ENCODE peak calls at places on chromosomes 1 and 21, in five cellular contexts. T is fibroblast of lung, J is kidney, A is neuronal stem cell, P is HCT116. W is an unnamed sample.

GRCh38 chr1:168362991-168363390 is 82.3 kb downstream of the TBX19 start:
- DNase-seq in T (no peak), J (no peak), A (no peak), P (no peak), W (peak)

GRCh38 chr1:175911138-175911537 is 167.7 kb upstream of the TNR start:
- DNase-seq in T (no peak), J (no peak), A (no peak), P (no peak), W (no peak)

GRCh38 chr1:245205864-245206263 is 51.1 kb downstream of the KIF26B start:
- DNase-seq in T (no peak), J (no peak), A (no peak), P (no peak), W (no peak)

GRCh38 chr1:67573481-67573880 is 111.5 kb upstream of the GADD45A start:
- DNase-seq in T (no peak), J (no peak), A (no peak), P (no peak), W (no peak)

GRCh38 chr1:232437510-232437909 is 192.4 kb downstream of the SIPA1L2 start:
- DNase-seq in T (no peak), J (no peak), A (no peak), P (no peak), W (no peak)

GRCh38 chr1:199862047-199862446 is 165.5 kb upstream of the NR5A2 start:
- DNase-seq in T (no peak), J (no peak), A (no peak), P (no peak), W (no peak)

GRCh38 chr1:235913311-235913710 is 46.6 kb upstream of the LYST start:
- DNase-seq in T (no peak), J (no peak), A (no peak), P (no peak), W (no peak)

GRCh38 chr1:104780470-104781078 is 1030.9 kb downstream of the AMY1C start:
- DNase-seq in T (no peak), J (no peak), A (peak), P (no peak), W (peak)

GRCh38 chr1:152026895-152027294 is 9.9 kb downstream of the S100A11 start:
- DNase-seq in T (peak), J (no peak), A (no peak), P (no peak), W (no peak)

GRCh38 chr1:70008658-70009057 is 196.7 kb downstream of the LRRC40 start:
- DNase-seq in T (no peak), J (no peak), A (no peak), P (no peak), W (no peak)

GRCh38 chr1:160945079-160945478 is 9.5 kb downstream of the ITLN2 start:
- DNase-seq in T (no peak), J (no peak), A (no peak), P (no peak), W (no peak)

GRCh38 chr1:86499987-86500593 is 31.4 kb downstream of the CLCA1 start:
- DNase-seq in T (no peak), J (no peak), A (no peak), P (peak), W (peak)

GRCh38 chr1:3954391-3955160 is 54.5 kb upstream of the C1orf174 start:
- DNase-seq in T (no peak), J (no peak), A (peak), P (no peak), W (no peak)

GRCh38 chr1:168082008-168082876 is 54.5 kb downstream of the GPR161 start:
- DNase-seq in T (peak), J (peak), A (peak), P (peak), W (peak)

GRCh38 chr1:30410153-30410851 is 313.1 kb downstream of the MATN1 start:
- DNase-seq in T (no peak), J (no peak), A (no peak), P (no peak), W (no peak)

GRCh38 chr1:209625205-209625549 is 27.0 kb downstream of the LAMB3 start:
- DNase-seq in T (peak), J (no peak), A (no peak), P (no peak), W (no peak)

GRCh38 chr1:69836961-69837636 is 269.4 kb downstream of the LRRC7 start:
- DNase-seq in T (peak), J (no peak), A (no peak), P (no peak), W (no peak)

GRCh38 chr1:925532-926421 is 2.1 kb downstream of the SAMD11 start:
- DNase-seq in T (peak), J (peak), A (no peak), P (no peak), W (no peak)

GRCh38 chr1:197200468-197200899 is 54.0 kb upstream of the ASPM start:
- DNase-seq in T (peak), J (no peak), A (peak), P (no peak), W (peak)

GRCh38 chr21:44335266-44336059 is 3.7 kb downstream of the CFAP410 start:
- DNase-seq in T (no peak), J (no peak), A (no peak), P (no peak), W (no peak)

GRCh38 chr1:222369991-222370910 is 177.7 kb downstream of the HHIPL2 start:
- DNase-seq in T (peak), J (no peak), A (no peak), P (no peak), W (no peak)

GRCh38 chr1:186957339-186957738 is 128.6 kb downstream of the PLA2G4A start:
- DNase-seq in T (no peak), J (no peak), A (no peak), P (no peak), W (no peak)

GRCh38 chr1:233599542-233600073 is 14.3 kb upstream of the KCNK1 start:
- DNase-seq in T (no peak), J (no peak), A (no peak), P (no peak), W (no peak)

GRCh38 chr1:102693345-102693744 is 415.0 kb downstream of the COL11A1 start:
- DNase-seq in T (no peak), J (no peak), A (no peak), P (no peak), W (no peak)

GRCh38 chr1:179867493-179868330 is 9.9 kb downstream of the TOR1AIP2 start:
- DNase-seq in T (peak), J (no peak), A (peak), P (no peak), W (peak)

GRCh38 chr1:218658294-218658693 is 313.2 kb downstream of the TGFB2 start:
- DNase-seq in T (peak), J (no peak), A (no peak), P (no peak), W (no peak)

GRCh38 chr1:247332215-247332900 is 691 bp upstream of the ZNF496 start:
- DNase-seq in T (peak), J (peak), A (peak), P (no peak), W (peak)

GRCh38 chr1:193538690-193539089 is 352.3 kb upstream of the B3GALT2 start:
- DNase-seq in T (no peak), J (no peak), A (no peak), P (no peak), W (no peak)

GRCh38 chr1:150165622-150166612 is 16.2 kb downstream of the PLEKHO1 start:
- DNase-seq in T (peak), J (no peak), A (no peak), P (peak), W (peak)

GRCh38 chr1:77605246-77606026 is 77.0 kb downstream of the ZZZ3 start:
- DNase-seq in T (peak), J (peak), A (no peak), P (no peak), W (no peak)

GRCh38 chr1:221381858-221382623 is 359.8 kb downstream of the DUSP10 start:
- DNase-seq in T (peak), J (no peak), A (no peak), P (no peak), W (no peak)

GRCh38 chr1:100544791-100545190 is 6.9 kb downstream of the GPR88 start:
- DNase-seq in T (no peak), J (no peak), A (no peak), P (no peak), W (no peak)

GRCh38 chr1:53295746-53296722 is 31.8 kb downstream of the LRP8 start:
- DNase-seq in T (no peak), J (no peak), A (no peak), P (no peak), W (no peak)

GRCh38 chr1:175297291-175297690 is 104.7 kb upstream of the KIAA0040 start:
- DNase-seq in T (no peak), J (no peak), A (no peak), P (no peak), W (no peak)

GRCh38 chr1:113931456-113931855 is 2.3 kb downstream of the HIPK1 start:
- DNase-seq in T (peak), J (no peak), A (no peak), P (no peak), W (peak)

GRCh38 chr1:212242288-212242984 is 42.8 kb upstream of the PPP2R5A start:
- DNase-seq in T (no peak), J (no peak), A (no peak), P (no peak), W (no peak)

DNA sequence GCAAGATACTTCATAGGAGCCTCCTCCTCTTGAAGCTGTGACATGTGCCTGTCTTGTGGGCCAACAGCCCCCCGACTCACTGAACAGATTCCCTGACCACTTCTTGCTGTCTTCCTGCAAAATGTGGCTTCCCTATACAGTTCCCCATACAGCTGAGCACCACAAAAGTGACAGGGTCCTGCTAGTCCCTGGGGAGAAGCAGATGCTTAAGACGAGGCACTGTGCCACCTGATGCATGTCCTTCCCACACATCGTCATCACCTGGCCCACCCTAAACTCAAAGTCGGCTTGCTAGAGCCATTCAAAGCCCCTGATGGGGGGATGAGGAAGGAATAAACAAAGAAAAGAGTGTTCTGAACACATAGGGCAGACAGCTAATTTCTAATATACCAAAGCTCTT is 29.2 kb upstream of the ETV3 start:
- DNase-seq in T (no peak), J (no peak), A (no peak), P (no peak), W (no peak)
- H3K27ac ChIP-seq in T (no peak), J (no peak), A (no peak), P (no peak), W (no peak)

GRCh38 chr1:188270497-188270896 is 1441.7 kb downstream of the PLA2G4A start:
- DNase-seq in T (peak), J (no peak), A (no peak), P (no peak), W (no peak)
- H3K9ac ChIP-seq in T (no peak), J (no peak), A (no peak), P (no peak), W (no peak)

GRCh38 chr1:201946224-201946908 is at the start of gene LMOD1:
- DNase-seq in T (peak), J (peak), A (peak), P (no peak), W (no peak)

GRCh38 chr1:201945157-201945556 is 1.2 kb downstream of the LMOD1 start:
- DNase-seq in T (no peak), J (no peak), A (no peak), P (no peak), W (no peak)

GRCh38 chr1:201949491-201949890 is 3.1 kb upstream of the LMOD1 start:
- DNase-seq in T (no peak), J (no peak), A (no peak), P (no peak), W (no peak)

GRCh38 chr1:201945863-201946223 is 505 bp downstream of the LMOD1 start:
- DNase-seq in T (no peak), J (no peak), A (no peak), P (no peak), W (no peak)

DNA sequence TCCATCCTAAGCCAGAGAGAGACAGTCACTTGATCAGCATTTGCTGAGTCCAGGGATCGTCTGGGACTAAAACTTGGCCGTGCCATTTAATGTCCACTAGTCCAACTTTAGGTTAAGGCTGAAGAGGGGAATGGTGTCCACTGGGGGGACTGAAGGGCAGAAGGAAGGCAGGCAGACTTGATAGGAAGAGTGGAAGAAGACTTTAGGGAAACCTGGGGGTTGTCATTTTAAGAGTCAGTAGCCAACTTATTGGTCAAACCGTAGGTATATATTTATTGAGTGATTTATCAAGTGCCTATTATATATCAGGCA is 1.3 kb upstream of the LMOD1 start:
- DNase-seq in T (no peak), J (no peak), A (no peak), P (no peak), W (no peak)
- H3K27ac ChIP-seq in T (no peak), J (peak), A (no peak), P (no peak), W (no peak)

DNA sequence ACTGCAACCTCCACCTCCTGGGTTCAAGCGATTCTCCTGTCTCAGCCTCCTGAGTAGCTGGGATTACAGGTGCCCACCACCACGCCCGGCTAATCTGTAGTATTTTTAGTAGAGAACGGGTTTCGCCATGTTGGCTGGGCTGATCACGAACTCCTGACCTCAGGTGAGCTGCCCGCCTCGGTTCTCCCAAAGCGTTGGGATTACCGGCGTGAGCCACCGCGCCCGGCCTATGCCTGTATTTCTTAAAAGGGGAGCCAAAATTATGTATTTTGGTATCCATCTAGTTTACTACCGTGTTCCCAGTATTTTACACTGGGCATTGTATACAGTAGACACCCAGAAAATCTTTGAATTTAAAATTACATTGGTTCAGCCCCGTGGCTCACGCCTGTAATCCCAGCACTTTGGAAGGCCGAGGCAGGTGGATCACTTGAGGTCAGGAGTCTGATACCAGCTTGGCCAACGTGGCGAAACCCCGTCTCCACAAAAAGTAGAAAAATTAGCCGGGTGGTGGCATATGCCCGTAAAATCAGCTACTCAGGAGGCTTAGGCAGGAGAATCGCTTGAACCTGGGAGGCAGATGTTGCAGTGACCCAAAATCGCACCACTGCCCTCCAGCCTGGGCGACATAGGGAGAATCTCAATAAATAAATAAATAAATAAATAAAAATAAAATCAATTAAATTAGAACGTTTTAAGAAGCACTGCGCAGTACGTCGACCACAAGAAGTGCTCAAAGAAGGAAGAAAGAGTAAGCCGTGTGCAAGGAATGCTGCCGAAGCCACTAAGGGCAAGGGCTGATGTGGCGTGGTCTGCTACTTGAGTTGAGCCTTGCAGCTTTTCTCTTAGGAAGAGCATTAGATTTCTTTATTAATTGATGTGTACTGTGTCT is 1.5 kb upstream of the THRAP3 start:
- DNase-seq in T (no peak), J (no peak), A (no peak), P (no peak), W (no peak)
- H3K9ac ChIP-seq in T (peak), J (peak), A (no peak), P (peak), W (peak)

DNA sequence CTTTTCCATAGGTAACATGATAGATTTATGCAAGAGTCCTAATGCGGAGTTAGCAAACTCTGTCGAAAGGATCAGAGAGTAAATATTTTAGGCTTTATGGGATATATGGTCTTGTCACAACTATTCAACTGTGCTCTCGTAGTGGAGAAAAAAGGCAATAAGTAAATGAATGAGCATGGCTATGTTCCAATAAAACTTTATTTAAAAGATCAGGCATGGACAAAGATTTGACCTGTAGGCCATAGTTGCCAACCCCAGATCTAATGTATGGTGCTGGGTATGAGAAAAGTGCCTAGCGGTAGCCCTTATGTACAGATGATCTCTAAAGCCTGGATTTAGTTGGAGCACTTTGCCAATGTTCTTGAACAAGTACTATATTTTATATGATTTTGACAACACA is 498.8 kb upstream of the C1orf87 start:
- DNase-seq in T (no peak), J (no peak), A (no peak), P (no peak), W (no peak)
- H3K27ac ChIP-seq in T (no peak), J (no peak), A (no peak), P (no peak), W (no peak)

GRCh38 chr1:59063501-59063900 is 233.4 kb upstream of the FGGY start:
- DNase-seq in T (no peak), J (no peak), A (peak), P (no peak), W (no peak)

GRCh38 chr1:59064592-59064991 is 232.3 kb upstream of the FGGY start:
- DNase-seq in T (no peak), J (no peak), A (no peak), P (no peak), W (no peak)

GRCh38 chr1:59061876-59062275 is 235.0 kb upstream of the FGGY start:
- DNase-seq in T (peak), J (no peak), A (no peak), P (peak), W (no peak)

GRCh38 chr1:59066231-59066630 is 230.7 kb upstream of the FGGY start:
- DNase-seq in T (no peak), J (no peak), A (no peak), P (no peak), W (no peak)

DNA sequence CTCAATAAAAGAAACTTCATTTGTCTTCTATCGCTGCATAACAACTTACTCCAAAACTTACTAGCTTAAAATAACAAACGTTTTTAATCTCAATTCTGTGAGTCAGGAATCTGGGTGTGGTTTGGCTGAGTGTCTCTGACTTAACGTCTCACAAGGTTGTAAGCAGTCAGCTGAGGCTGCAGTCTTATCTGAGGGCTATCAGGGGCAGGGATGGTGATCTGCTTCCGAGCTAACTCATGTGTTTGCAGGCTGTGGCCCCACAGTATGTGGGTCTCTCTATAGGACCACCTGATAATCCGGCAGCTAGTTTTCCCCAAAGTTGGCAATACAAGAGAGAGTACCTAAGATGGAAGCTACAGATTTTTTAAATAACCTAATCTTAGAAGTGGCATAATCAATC is 234.2 kb upstream of the FGGY start:
- DNase-seq in T (peak), J (no peak), A (no peak), P (no peak), W (no peak)
- H3K9ac ChIP-seq in T (no peak), J (no peak), A (no peak), P (no peak), W (no peak)

DNA sequence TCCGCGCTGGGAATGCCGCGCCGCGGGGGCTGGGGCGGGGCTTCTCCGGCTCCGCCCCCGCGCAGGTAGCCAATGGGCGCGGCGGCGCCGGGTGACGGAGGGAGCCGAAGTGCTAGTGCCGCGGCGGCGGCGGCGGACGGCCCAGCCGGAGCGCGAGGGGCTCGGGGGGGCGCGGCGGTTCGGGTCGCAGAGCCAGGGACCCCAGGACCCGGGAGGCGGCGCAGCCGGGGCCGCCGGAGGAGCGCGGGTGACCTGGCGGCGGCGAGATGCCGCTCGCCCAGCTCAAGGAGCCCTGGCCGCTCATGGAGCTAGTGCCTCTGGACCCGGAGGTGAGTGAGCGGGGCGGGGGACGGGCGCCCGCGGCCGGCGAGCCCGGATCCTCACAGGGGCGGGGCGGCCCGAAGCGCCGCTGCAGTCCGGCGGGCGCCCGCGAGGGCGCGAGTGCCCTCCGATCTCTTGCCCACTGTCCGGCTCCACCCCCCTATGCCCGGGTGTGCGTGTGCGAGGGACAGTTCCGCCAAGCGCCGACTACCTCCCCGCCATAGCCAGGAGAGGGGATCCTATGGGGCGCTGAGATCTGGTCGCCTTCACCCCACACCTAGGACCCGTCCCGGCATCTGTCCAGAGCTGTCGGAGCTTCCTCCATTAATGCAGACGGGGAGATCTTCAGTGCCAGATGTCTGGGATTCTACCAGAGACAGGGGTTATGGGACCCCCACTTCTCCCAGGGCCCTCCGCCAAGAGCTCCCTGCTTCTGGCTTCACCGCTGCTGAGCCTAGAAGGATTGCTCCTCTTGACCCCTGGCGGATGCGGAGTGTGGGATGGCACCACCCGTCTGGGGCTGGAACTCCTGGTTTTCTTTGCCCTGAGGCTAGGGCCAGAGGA is at the start of gene RPS6KA1:
- DNase-seq in T (peak), J (peak), A (peak), P (no peak), W (peak)
- H3K27ac ChIP-seq in T (no peak), J (peak), A (no peak), P (peak), W (no peak)

W was measured in Karpas-422.